ENCODE peak calls at places on chromosomes 2 and 18, in seven cellular contexts. One of them, this sample, is unnamed.
A peak's percentile ranks its signal among the peaks of the same experiment; 100 is the strongest.

GRCh38 chr18:67199993-67200617 is 316.4 kb downstream of the DSEL start:
- DNase-seq in posterior cingulate gyrus: no peak
- DNase-seq in GM12865: peak; percentile 68
- DNase-seq in T-helper 17 cell: no peak
- DNase-seq in right lobe of liver: no peak
- DNase-seq in H54: no peak
- DNase-seq in activated CD4-positive, alpha-beta T cell treated with anti-CD3 and anti-CD28 coated beads for 4 hours: no peak
- DNase-seq in this sample: no peak

GRCh38 chr2:36859366-36859792 is 107.0 kb downstream of the STRN start:
- DNase-seq in posterior cingulate gyrus: no peak
- DNase-seq in right lobe of liver: no peak
- DNase-seq in GM12865: no peak
- DNase-seq in H54: no peak
- DNase-seq in T-helper 17 cell: no peak
- DNase-seq in activated CD4-positive, alpha-beta T cell treated with anti-CD3 and anti-CD28 coated beads for 4 hours: no peak
- DNase-seq in this sample: no peak

GRCh38 chr2:233603520-233603919 is 13.9 kb upstream of the UGT1A8 start:
- DNase-seq in H54: no peak
- DNase-seq in right lobe of liver: peak; percentile 85
- DNase-seq in GM12865: no peak
- DNase-seq in posterior cingulate gyrus: no peak
- DNase-seq in T-helper 17 cell: no peak
- DNase-seq in activated CD4-positive, alpha-beta T cell treated with anti-CD3 and anti-CD28 coated beads for 4 hours: no peak
- DNase-seq in this sample: no peak

GRCh38 chr2:73404409-73404808 is 18.8 kb downstream of the ALMS1 start:
- DNase-seq in right lobe of liver: no peak
- DNase-seq in H54: no peak
- DNase-seq in activated CD4-positive, alpha-beta T cell treated with anti-CD3 and anti-CD28 coated beads for 4 hours: no peak
- DNase-seq in T-helper 17 cell: no peak
- DNase-seq in GM12865: no peak
- DNase-seq in posterior cingulate gyrus: no peak
- DNase-seq in this sample: no peak

GRCh38 chr2:10303174-10303633 is 500 bp downstream of the HPCAL1 start:
- DNase-seq in posterior cingulate gyrus: no peak
- DNase-seq in T-helper 17 cell: no peak
- DNase-seq in H54: no peak
- DNase-seq in GM12865: no peak
- DNase-seq in activated CD4-positive, alpha-beta T cell treated with anti-CD3 and anti-CD28 coated beads for 4 hours: peak; percentile 32
- DNase-seq in right lobe of liver: no peak
- DNase-seq in this sample: no peak

GRCh38 chr18:46268662-46269061 is 164.5 kb downstream of the HAUS1 start:
- DNase-seq in right lobe of liver: no peak
- DNase-seq in activated CD4-positive, alpha-beta T cell treated with anti-CD3 and anti-CD28 coated beads for 4 hours: no peak
- DNase-seq in H54: no peak
- DNase-seq in GM12865: no peak
- DNase-seq in posterior cingulate gyrus: no peak
- DNase-seq in T-helper 17 cell: no peak
- DNase-seq in this sample: no peak

GRCh38 chr2:103268841-103269498 is 507.1 kb downstream of the TMEM182 start:
- DNase-seq in H54: no peak
- DNase-seq in right lobe of liver: no peak
- DNase-seq in GM12865: no peak
- DNase-seq in T-helper 17 cell: no peak
- DNase-seq in activated CD4-positive, alpha-beta T cell treated with anti-CD3 and anti-CD28 coated beads for 4 hours: no peak
- DNase-seq in posterior cingulate gyrus: no peak
- DNase-seq in this sample: no peak

GRCh38 chr2:25032094-25032493 is 9.8 kb upstream of the EFR3B start:
- DNase-seq in T-helper 17 cell: no peak
- DNase-seq in activated CD4-positive, alpha-beta T cell treated with anti-CD3 and anti-CD28 coated beads for 4 hours: no peak
- DNase-seq in posterior cingulate gyrus: no peak
- DNase-seq in H54: no peak
- DNase-seq in GM12865: no peak
- DNase-seq in right lobe of liver: no peak
- DNase-seq in this sample: no peak

GRCh38 chr2:45029215-45029614 is 20.0 kb upstream of the SIX2 start:
- DNase-seq in H54: no peak
- DNase-seq in T-helper 17 cell: no peak
- DNase-seq in activated CD4-positive, alpha-beta T cell treated with anti-CD3 and anti-CD28 coated beads for 4 hours: no peak
- DNase-seq in right lobe of liver: no peak
- DNase-seq in posterior cingulate gyrus: no peak
- DNase-seq in GM12865: no peak
- DNase-seq in this sample: no peak

GRCh38 chr2:233100192-233100998 is 40.3 kb downstream of the INPP5D start:
- DNase-seq in GM12865: peak; percentile 92
- DNase-seq in activated CD4-positive, alpha-beta T cell treated with anti-CD3 and anti-CD28 coated beads for 4 hours: peak; percentile 47
- DNase-seq in H54: no peak
- DNase-seq in T-helper 17 cell: peak; percentile 26
- DNase-seq in posterior cingulate gyrus: no peak
- DNase-seq in right lobe of liver: no peak
- DNase-seq in this sample: peak; percentile 59

GRCh38 chr2:119112230-119112629 is 46.3 kb downstream of the C1QL2 start:
- DNase-seq in T-helper 17 cell: no peak
- DNase-seq in H54: no peak
- DNase-seq in posterior cingulate gyrus: no peak
- DNase-seq in GM12865: no peak
- DNase-seq in right lobe of liver: no peak
- DNase-seq in activated CD4-positive, alpha-beta T cell treated with anti-CD3 and anti-CD28 coated beads for 4 hours: no peak
- DNase-seq in this sample: no peak

GRCh38 chr2:142853912-142854311 is 23.6 kb upstream of the KYNU start:
- DNase-seq in H54: no peak
- DNase-seq in activated CD4-positive, alpha-beta T cell treated with anti-CD3 and anti-CD28 coated beads for 4 hours: no peak
- DNase-seq in right lobe of liver: no peak
- DNase-seq in T-helper 17 cell: no peak
- DNase-seq in GM12865: no peak
- DNase-seq in posterior cingulate gyrus: no peak
- DNase-seq in this sample: no peak

This sample was measured in stimulated activated naive CD4-positive, alpha-beta T cell treated with Interleukin-2 at 50 U/mL for 16 hours.